ENCODE peak calls at places on chromosomes 3 and 15, in four cellular contexts. Z, S, P and V are unnamed samples.

GRCh38 chr15:48427479-48427878 is 96.2 kb downstream of the DUT start:
- DNase-seq in Z (no peak), P (no peak), S (no peak), V (no peak)

GRCh38 chr3:126124896-126125295 is 41.0 kb upstream of the SLC41A3 start:
- DNase-seq in P (no peak), Z (no peak), S (no peak), V (no peak)

GRCh38 chr3:62032738-62033137 is 340.6 kb downstream of the FEZF2 start:
- DNase-seq in P (no peak), Z (no peak), S (no peak), V (no peak)

GRCh38 chr3:150348500-150348899 is 59.6 kb upstream of the TSC22D2 start:
- DNase-seq in Z (no peak), S (no peak), P (peak), V (no peak)

GRCh38 chr3:150370129-150370602 is 37.9 kb upstream of the TSC22D2 start:
- DNase-seq in Z (no peak), P (peak), S (no peak), V (peak)

GRCh38 chr3:37968784-37969600 is 21.6 kb upstream of the VILL start:
- DNase-seq in P (no peak), Z (no peak), S (no peak), V (peak)

GRCh38 chr15:85318048-85318731 is 62.2 kb upstream of the AKAP13 start:
- DNase-seq in Z (no peak), S (no peak), P (peak), V (peak)

GRCh38 chr3:23876901-23877300 is 39.9 kb downstream of the NKIRAS1 start:
- DNase-seq in P (no peak), Z (no peak), S (no peak), V (no peak)

GRCh38 chr15:65376767-65377104 is 1.1 kb downstream of the IGDCC3 start:
- DNase-seq in Z (no peak), S (no peak), P (no peak), V (peak)

GRCh38 chr15:62112616-62113593 is 46.1 kb downstream of the C2CD4A start:
- DNase-seq in S (no peak), Z (no peak), P (peak), V (peak)

GRCh38 chr15:65197337-65197645 is 12.1 kb upstream of the CLPX start:
- DNase-seq in S (no peak), P (no peak), Z (no peak), V (no peak)

GRCh38 chr3:64651791-64652241 is 36.0 kb downstream of the ADAMTS9 start:
- DNase-seq in P (no peak), Z (no peak), S (no peak), V (no peak)

GRCh38 chr3:147409143-147410121 is at the start of gene ZIC1:
- DNase-seq in P (no peak), S (no peak), Z (no peak), V (peak)

GRCh38 chr3:131048030-131048429 is 21.4 kb downstream of the NEK11 start:
- DNase-seq in S (no peak), P (no peak), Z (no peak), V (no peak)

GRCh38 chr3:177525987-177526712 is 328.9 kb upstream of the TBL1XR1 start:
- DNase-seq in Z (no peak), P (no peak), S (no peak), V (peak)

GRCh38 chr3:3027976-3028567 is 82.1 kb downstream of the IL5RA start:
- DNase-seq in S (no peak), Z (peak), P (no peak), V (no peak)

GRCh38 chr15:52392008-52392687 is 96.5 kb upstream of the MYO5C start:
- DNase-seq in Z (no peak), P (no peak), S (no peak), V (peak)

GRCh38 chr3:183239046-183239445 is 14.0 kb upstream of the B3GNT5 start:
- DNase-seq in P (no peak), S (no peak), Z (no peak), V (no peak)

GRCh38 chr15:48888209-48888608 is 10.3 kb downstream of the EID1 start:
- DNase-seq in S (no peak), Z (no peak), P (no peak), V (no peak)

GRCh38 chr3:16881896-16882645 is 2.7 kb upstream of the PLCL2 start:
- DNase-seq in P (no peak), S (no peak), Z (no peak), V (no peak)

GRCh38 chr15:81235781-81236507 is 39.3 kb downstream of the IL16 start:
- DNase-seq in S (no peak), Z (no peak), P (peak), V (peak)

GRCh38 chr15:70589221-70589620 is 174.1 kb downstream of the UACA start:
- DNase-seq in Z (no peak), P (peak), S (no peak), V (peak)

GRCh38 chr3:76646921-76647562 is 392.9 kb upstream of the ROBO2 start:
- DNase-seq in Z (no peak), S (no peak), P (no peak), V (no peak)

GRCh38 chr15:94119215-94119815 is 112.0 kb upstream of the MCTP2 start:
- DNase-seq in S (no peak), P (no peak), Z (no peak), V (no peak)

GRCh38 chr3:14286887-14287496 is 108.4 kb downstream of the LSM3 start:
- DNase-seq in Z (no peak), P (no peak), S (peak), V (no peak)

GRCh38 chr3:101068876-101069606 is 75.8 kb upstream of the ABI3BP start:
- DNase-seq in S (no peak), P (no peak), Z (no peak), V (no peak)

GRCh38 chr3:45224824-45225464 is 1.1 kb downstream of the TMEM158 start:
- DNase-seq in P (peak), Z (peak), S (peak), V (peak)

GRCh38 chr15:22257047-22257667 is 176.8 kb downstream of the OR4M2 start:
- DNase-seq in Z (no peak), S (no peak), P (no peak), V (no peak)

GRCh38 chr3:183070892-183071291 is 28.4 kb downstream of the MCCC1 start:
- DNase-seq in Z (no peak), S (no peak), P (no peak), V (no peak)

GRCh38 chr3:13095408-13095861 is 22.2 kb upstream of the IQSEC1 start:
- DNase-seq in P (no peak), S (no peak), Z (no peak), V (no peak)

GRCh38 chr3:188061133-188061532 is 92.8 kb upstream of the LPP start:
- DNase-seq in P (no peak), Z (peak), S (no peak), V (no peak)

GRCh38 chr15:57972801-57973311 is 92.7 kb downstream of the ALDH1A2 start:
- DNase-seq in P (no peak), Z (no peak), S (peak), V (no peak)

GRCh38 chr3:52159503-52159902 is 5.3 kb upstream of the POC1A start:
- DNase-seq in P (no peak), Z (no peak), S (no peak), V (no peak)